ENCODE peak calls at places on chromosomes 12 and 14, in eight cellular contexts. One of them, this sample, is unnamed.

GRCh38 chr12:108815875-108816594 is 41.3 kb downstream of the SSH1 start:
- DNase-seq in brain microvascular endothelial cell: no peak
- DNase-seq in HepG2: no peak
- DNase-seq in cardiac muscle cell: no peak
- DNase-seq in AG04449: no peak
- DNase-seq in A549: no peak
- DNase-seq in neural crest cell: no peak
- DNase-seq in hepatocyte: no peak
- DNase-seq in this sample: no peak

GRCh38 chr12:70007687-70008086 is 182.7 kb downstream of the MYRFL start:
- DNase-seq in brain microvascular endothelial cell: no peak
- DNase-seq in HepG2: no peak
- DNase-seq in cardiac muscle cell: no peak
- DNase-seq in AG04449: no peak
- DNase-seq in A549: no peak
- DNase-seq in neural crest cell: no peak
- DNase-seq in hepatocyte: no peak
- DNase-seq in this sample: no peak

GRCh38 chr12:65609359-65609771 is 214.9 kb upstream of the HMGA2 start:
- DNase-seq in brain microvascular endothelial cell: peak; percentile 95
- DNase-seq in HepG2: no peak
- DNase-seq in cardiac muscle cell: no peak
- DNase-seq in AG04449: peak; percentile 72
- DNase-seq in A549: no peak
- DNase-seq in neural crest cell: no peak
- DNase-seq in hepatocyte: no peak
- DNase-seq in this sample: peak; percentile 30

GRCh38 chr14:56099081-56099797 is 19.0 kb upstream of the PELI2 start:
- DNase-seq in brain microvascular endothelial cell: no peak
- DNase-seq in HepG2: peak; percentile 3
- DNase-seq in cardiac muscle cell: peak; percentile 29
- DNase-seq in AG04449: no peak
- DNase-seq in A549: no peak
- DNase-seq in neural crest cell: no peak
- DNase-seq in hepatocyte: no peak
- DNase-seq in this sample: no peak

GRCh38 chr12:79347852-79348251 is 342.9 kb downstream of the PAWR start:
- DNase-seq in brain microvascular endothelial cell: no peak
- DNase-seq in HepG2: no peak
- DNase-seq in cardiac muscle cell: no peak
- DNase-seq in AG04449: no peak
- DNase-seq in A549: no peak
- DNase-seq in neural crest cell: no peak
- DNase-seq in hepatocyte: no peak
- DNase-seq in this sample: no peak

GRCh38 chr14:104984056-104984894 is 1.3 kb upstream of the CLBA1 start:
- DNase-seq in brain microvascular endothelial cell: no peak
- DNase-seq in HepG2: no peak
- DNase-seq in cardiac muscle cell: no peak
- DNase-seq in AG04449: no peak
- DNase-seq in A549: no peak
- DNase-seq in neural crest cell: no peak
- DNase-seq in hepatocyte: peak; percentile 3
- DNase-seq in this sample: no peak

GRCh38 chr12:117914686-117915085 is 54.1 kb downstream of the KSR2 start:
- DNase-seq in brain microvascular endothelial cell: no peak
- DNase-seq in HepG2: no peak
- DNase-seq in cardiac muscle cell: no peak
- DNase-seq in AG04449: no peak
- DNase-seq in A549: no peak
- DNase-seq in neural crest cell: no peak
- DNase-seq in hepatocyte: no peak
- DNase-seq in this sample: no peak

GRCh38 chr12:41680155-41680554 is 464.5 kb downstream of the GXYLT1 start:
- DNase-seq in brain microvascular endothelial cell: no peak
- DNase-seq in HepG2: no peak
- DNase-seq in cardiac muscle cell: no peak
- DNase-seq in AG04449: no peak
- DNase-seq in A549: no peak
- DNase-seq in neural crest cell: no peak
- DNase-seq in hepatocyte: no peak
- DNase-seq in this sample: no peak

GRCh38 chr14:99745307-99745951 is 47.8 kb upstream of the EML1 start:
- DNase-seq in brain microvascular endothelial cell: peak; percentile 48
- DNase-seq in HepG2: no peak
- DNase-seq in cardiac muscle cell: no peak
- DNase-seq in AG04449: peak; percentile 59
- DNase-seq in A549: no peak
- DNase-seq in neural crest cell: no peak
- DNase-seq in hepatocyte: no peak
- DNase-seq in this sample: no peak

GRCh38 chr12:112162261-112162790 is 37.0 kb downstream of the TRAFD1 start:
- DNase-seq in brain microvascular endothelial cell: no peak
- DNase-seq in HepG2: no peak
- DNase-seq in cardiac muscle cell: no peak
- DNase-seq in AG04449: no peak
- DNase-seq in A549: no peak
- DNase-seq in neural crest cell: no peak
- DNase-seq in hepatocyte: no peak
- DNase-seq in this sample: no peak

GRCh38 chr14:20614038-20614840 is 23.1 kb upstream of the RNASE12 start:
- DNase-seq in brain microvascular endothelial cell: no peak
- DNase-seq in HepG2: no peak
- DNase-seq in cardiac muscle cell: peak; percentile 52
- DNase-seq in AG04449: no peak
- DNase-seq in A549: peak; percentile 49
- DNase-seq in neural crest cell: no peak
- DNase-seq in hepatocyte: no peak
- DNase-seq in this sample: no peak

GRCh38 chr14:26594148-26594547 is 3.7 kb downstream of the NOVA1 start:
- DNase-seq in brain microvascular endothelial cell: no peak
- DNase-seq in HepG2: no peak
- DNase-seq in cardiac muscle cell: no peak
- DNase-seq in AG04449: no peak
- DNase-seq in A549: no peak
- DNase-seq in neural crest cell: no peak
- DNase-seq in hepatocyte: no peak
- DNase-seq in this sample: no peak

DNA sequence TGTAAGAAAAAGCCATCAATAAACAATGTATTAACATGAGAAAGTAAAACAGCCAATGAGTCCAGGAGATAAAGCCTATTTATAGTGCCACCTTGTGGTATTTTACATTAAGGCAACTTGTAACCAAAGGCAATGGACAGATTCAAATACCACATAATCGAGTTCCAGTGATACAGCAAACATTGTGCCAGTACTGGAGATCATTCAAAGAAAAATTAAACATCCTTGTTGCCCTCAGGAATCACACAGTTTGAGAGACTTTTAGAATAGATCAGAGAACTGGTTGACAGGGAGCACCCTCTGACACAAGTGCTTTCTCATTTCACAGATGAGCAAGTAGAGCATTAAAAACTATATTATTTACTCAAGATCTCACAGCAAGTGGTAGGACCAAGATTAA is 98.1 kb downstream of the DDHD1 start:
- DNase-seq in brain microvascular endothelial cell: peak; percentile 22
- DNase-seq in HepG2: peak; percentile 38
- DNase-seq in cardiac muscle cell: peak; percentile 58
- DNase-seq in AG04449: no peak
- DNase-seq in A549: peak; percentile 28
- DNase-seq in neural crest cell: no peak
- DNase-seq in hepatocyte: peak; percentile 55
- DNase-seq in this sample: peak; percentile 31
- TF ChIP-seq CTCF in brain microvascular endothelial cell: peak; percentile 56
- TF ChIP-seq CTCF in HepG2: peak; percentile 78
- TF ChIP-seq CTCF in cardiac muscle cell: peak; percentile 68
- TF ChIP-seq CTCF in AG04449: peak; percentile 49
- TF ChIP-seq CTCF in A549: peak; percentile 83
- TF ChIP-seq CTCF in neural crest cell: peak; percentile 86
- TF ChIP-seq CTCF in hepatocyte: peak; percentile 77
- TF ChIP-seq CTCF in this sample: peak; percentile 66

DNA sequence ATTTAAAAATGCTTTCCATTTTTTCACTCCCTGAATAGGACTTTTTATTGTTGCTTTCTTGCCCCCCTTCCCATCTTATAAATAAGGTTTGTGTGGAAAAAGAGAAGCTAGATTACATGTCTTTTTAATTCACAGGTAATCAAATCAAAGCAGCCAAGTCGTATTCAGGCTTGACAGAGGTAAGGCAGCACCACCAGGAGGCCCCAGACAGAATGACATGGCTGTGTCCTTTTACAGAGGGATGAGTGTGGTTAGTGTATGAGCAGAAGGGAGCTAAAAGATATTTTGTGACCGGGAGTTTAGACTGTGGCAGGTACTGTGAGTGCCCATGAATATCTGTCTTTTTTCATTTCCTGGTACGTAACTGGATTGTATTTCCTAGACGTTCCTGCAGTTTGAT is 596.1 kb downstream of the ETNK1 start:
- DNase-seq in brain microvascular endothelial cell: no peak
- DNase-seq in HepG2: no peak
- DNase-seq in cardiac muscle cell: no peak
- DNase-seq in AG04449: no peak
- DNase-seq in A549: no peak
- DNase-seq in neural crest cell: no peak
- DNase-seq in hepatocyte: no peak
- DNase-seq in this sample: no peak
- TF ChIP-seq CTCF in brain microvascular endothelial cell: peak; percentile 73
- TF ChIP-seq CTCF in HepG2: peak; percentile 18
- TF ChIP-seq CTCF in cardiac muscle cell: no peak
- TF ChIP-seq CTCF in AG04449: no peak
- TF ChIP-seq CTCF in A549: no peak
- TF ChIP-seq CTCF in neural crest cell: peak; percentile 57
- TF ChIP-seq CTCF in hepatocyte: peak; percentile 15
- TF ChIP-seq CTCF in this sample: no peak

GRCh38 chr14:54784060-54784459 is 118.6 kb downstream of the GCH1 start:
- DNase-seq in brain microvascular endothelial cell: no peak
- DNase-seq in HepG2: no peak
- DNase-seq in cardiac muscle cell: peak; percentile 30
- DNase-seq in AG04449: no peak
- DNase-seq in A549: no peak
- DNase-seq in neural crest cell: no peak
- DNase-seq in hepatocyte: no peak
- DNase-seq in this sample: no peak

GRCh38 chr14:54783660-54784015 is 119.0 kb downstream of the GCH1 start:
- DNase-seq in brain microvascular endothelial cell: no peak
- DNase-seq in HepG2: no peak
- DNase-seq in cardiac muscle cell: no peak
- DNase-seq in AG04449: no peak
- DNase-seq in A549: no peak
- DNase-seq in neural crest cell: no peak
- DNase-seq in hepatocyte: no peak
- DNase-seq in this sample: no peak

GRCh38 chr14:54784657-54785056 is 118.0 kb downstream of the GCH1 start:
- DNase-seq in brain microvascular endothelial cell: no peak
- DNase-seq in HepG2: no peak
- DNase-seq in cardiac muscle cell: no peak
- DNase-seq in AG04449: no peak
- DNase-seq in A549: no peak
- DNase-seq in neural crest cell: no peak
- DNase-seq in hepatocyte: no peak
- DNase-seq in this sample: no peak

GRCh38 chr14:54781936-54782802 is 120.5 kb downstream of the GCH1 start:
- DNase-seq in brain microvascular endothelial cell: no peak
- DNase-seq in HepG2: no peak
- DNase-seq in cardiac muscle cell: no peak
- DNase-seq in AG04449: no peak
- DNase-seq in A549: no peak
- DNase-seq in neural crest cell: no peak
- DNase-seq in hepatocyte: no peak
- DNase-seq in this sample: no peak

DNA sequence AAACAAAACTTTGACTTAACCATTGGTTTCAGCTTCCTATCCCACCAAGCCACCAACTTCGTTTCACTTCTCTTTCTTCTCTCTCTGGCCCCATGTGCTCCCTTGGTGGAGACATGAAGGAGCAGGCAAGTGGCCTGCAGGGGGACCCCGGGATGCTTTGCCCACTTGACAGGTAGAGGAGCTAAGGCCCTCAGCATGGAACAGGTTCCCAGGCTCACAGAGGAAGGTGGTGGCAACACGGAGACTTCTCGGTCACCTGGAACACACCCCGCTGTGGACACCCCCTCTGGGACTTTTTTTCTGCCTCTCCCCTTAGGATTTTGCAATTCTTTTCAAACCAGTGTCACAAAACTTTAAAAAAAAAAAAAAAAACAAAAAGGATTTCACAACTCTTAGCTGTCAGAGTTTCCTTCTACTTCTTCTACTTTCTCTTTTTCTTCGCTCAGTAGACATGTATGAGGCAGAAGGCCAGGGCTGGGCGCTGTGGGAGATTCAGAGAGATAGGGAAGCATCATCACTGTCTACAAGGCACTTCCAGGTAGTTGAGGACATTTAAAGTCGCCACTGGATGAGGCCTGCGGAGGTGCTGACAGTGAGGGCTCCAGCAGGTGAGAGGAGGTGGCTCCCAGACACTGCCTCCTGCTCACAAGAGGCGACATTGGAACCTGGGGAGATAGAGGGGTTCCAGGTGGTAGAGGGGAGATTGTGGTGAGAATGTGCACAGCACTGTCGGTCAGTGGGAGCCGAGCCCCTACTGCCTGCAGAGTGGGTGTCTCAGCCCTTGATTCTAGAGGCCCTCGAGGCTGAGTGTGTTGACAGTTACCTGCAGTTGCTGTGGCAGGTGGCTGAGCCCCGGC is 119.6 kb downstream of the GCH1 start:
- DNase-seq in brain microvascular endothelial cell: no peak
- DNase-seq in HepG2: peak; percentile 11
- DNase-seq in cardiac muscle cell: no peak
- DNase-seq in AG04449: no peak
- DNase-seq in A549: no peak
- DNase-seq in neural crest cell: no peak
- DNase-seq in hepatocyte: no peak
- DNase-seq in this sample: no peak
- TF ChIP-seq CTCF in brain microvascular endothelial cell: peak; percentile 51
- TF ChIP-seq CTCF in HepG2: peak; percentile 42
- TF ChIP-seq CTCF in cardiac muscle cell: peak; percentile 26
- TF ChIP-seq CTCF in AG04449: no peak
- TF ChIP-seq CTCF in A549: no peak
- TF ChIP-seq CTCF in neural crest cell: peak; percentile 26
- TF ChIP-seq CTCF in hepatocyte: peak; percentile 6
- TF ChIP-seq CTCF in this sample: no peak

DNA sequence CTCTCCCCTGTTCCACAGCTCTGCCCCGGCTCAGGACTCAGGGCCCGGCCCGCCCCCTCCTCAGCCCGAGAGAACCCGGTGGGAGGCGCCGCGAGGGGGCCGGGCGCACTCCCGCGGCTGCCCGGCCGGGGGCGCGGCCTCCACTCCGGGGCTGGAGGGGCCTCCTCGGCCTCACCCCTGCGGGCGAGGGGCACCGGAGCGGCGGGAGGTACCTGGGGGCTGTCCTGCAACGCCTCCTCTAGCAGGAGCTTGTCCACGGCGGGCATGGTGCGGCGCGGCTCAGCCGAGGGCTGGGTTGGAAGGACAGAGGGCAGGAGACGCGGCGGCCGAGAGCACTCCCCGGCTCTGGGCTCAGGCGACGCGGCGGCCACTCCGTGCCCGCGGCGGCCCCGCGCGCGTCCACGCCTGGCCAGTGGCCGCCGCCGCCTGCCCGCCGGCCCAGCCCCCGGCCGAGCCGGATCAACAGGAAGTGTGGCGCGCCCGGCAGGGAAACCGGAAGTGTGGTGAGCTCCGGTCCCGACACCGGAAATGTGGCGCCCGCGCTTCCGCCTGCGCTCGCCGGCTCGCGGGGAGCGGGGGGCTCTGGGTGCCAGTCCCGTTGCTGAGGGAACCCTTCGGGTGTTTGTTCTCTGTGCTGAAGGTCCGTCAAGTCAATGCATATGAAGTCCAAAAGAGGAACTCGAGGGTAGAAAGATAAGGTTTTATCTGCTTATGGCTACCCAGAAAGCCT is at the start of gene APPL2:
- DNase-seq in brain microvascular endothelial cell: peak; percentile 75
- DNase-seq in HepG2: peak; percentile 83
- DNase-seq in cardiac muscle cell: peak; percentile 94
- DNase-seq in AG04449: no peak
- DNase-seq in A549: peak; percentile 97
- DNase-seq in neural crest cell: peak; percentile 75
- DNase-seq in hepatocyte: peak; percentile 96
- DNase-seq in this sample: peak; percentile 73
- TF ChIP-seq CTCF in brain microvascular endothelial cell: no peak
- TF ChIP-seq CTCF in HepG2: peak; percentile 51
- TF ChIP-seq CTCF in cardiac muscle cell: peak; percentile 23
- TF ChIP-seq CTCF in AG04449: no peak
- TF ChIP-seq CTCF in A549: peak; percentile 35
- TF ChIP-seq CTCF in neural crest cell: peak; percentile 48
- TF ChIP-seq CTCF in hepatocyte: peak; percentile 30
- TF ChIP-seq CTCF in this sample: no peak